ENCODE peak calls at places on chromosomes 11 and 22, in five cellular contexts. G, O, P, B and Z are unnamed samples.

GRCh38 chr11:2559527-2560311 is 114.9 kb downstream of the KCNQ1 start:
- DNase-seq in O (peak; percentile 5), P (no peak), G (no peak), B (no peak), Z (no peak)

GRCh38 chr22:16955678-16956210 is 52.3 kb downstream of the GAB4 start:
- DNase-seq in O (no peak), B (no peak), G (no peak), P (no peak), Z (no peak)

GRCh38 chr22:27094633-27095308 is 437.4 kb downstream of the MIAT start:
- DNase-seq in G (peak; percentile 93), O (no peak), B (no peak), P (peak; percentile 91), Z (no peak)

GRCh38 chr11:35622070-35622469 is 3.8 kb downstream of the FJX1 start:
- DNase-seq in G (peak; percentile 91), O (no peak), B (peak; percentile 46), P (peak; percentile 92), Z (peak; percentile 92)

GRCh38 chr22:41341990-41342389 is 39.8 kb upstream of the TEF start:
- DNase-seq in B (no peak), G (no peak), P (no peak), O (no peak), Z (peak; percentile 30)

GRCh38 chr11:119236490-119236889 is 30.4 kb downstream of the CBL start:
- DNase-seq in P (peak; percentile 28), O (no peak), B (no peak), G (no peak), Z (peak; percentile 36)

GRCh38 chr11:25943777-25944661 is 387.9 kb upstream of the ANO3 start:
- DNase-seq in P (no peak), O (peak; percentile 25), B (no peak), G (no peak), Z (no peak)

GRCh38 chr22:23042179-23042578 is 28.1 kb upstream of the GNAZ start:
- DNase-seq in P (no peak), B (no peak), G (no peak), O (no peak), Z (no peak)

GRCh38 chr11:99098751-99099150 is 78.0 kb downstream of the CNTN5 start:
- DNase-seq in P (no peak), B (no peak), O (no peak), G (no peak), Z (no peak)

DNA sequence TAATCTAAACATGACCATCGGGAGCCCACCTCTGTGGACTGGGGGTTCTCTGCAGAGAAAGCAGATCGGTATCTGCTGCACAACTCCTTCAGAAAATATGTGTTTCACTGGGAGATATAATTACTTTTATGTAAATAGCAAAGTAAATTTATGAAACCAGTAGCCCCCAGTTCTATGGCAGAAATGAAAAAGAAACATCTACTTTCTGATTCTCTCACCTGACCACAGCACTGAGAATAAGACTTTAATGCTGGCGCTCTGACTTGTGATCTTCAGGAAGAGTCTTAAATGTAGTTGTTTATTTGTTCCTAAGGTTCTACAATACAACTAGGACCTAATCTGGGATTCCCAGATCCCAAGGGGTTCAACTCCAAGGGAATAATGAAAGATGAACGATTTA is 518.0 kb downstream of the DLG2 start:
- DNase-seq in G (no peak), O (no peak), P (no peak), B (no peak), Z (no peak)
- H3K4me3 ChIP-seq in G (no peak overlapping the region), O (no peak overlapping the region), P (no peak overlapping the region), B (no peak overlapping the region), Z (no peak overlapping the region)

DNA sequence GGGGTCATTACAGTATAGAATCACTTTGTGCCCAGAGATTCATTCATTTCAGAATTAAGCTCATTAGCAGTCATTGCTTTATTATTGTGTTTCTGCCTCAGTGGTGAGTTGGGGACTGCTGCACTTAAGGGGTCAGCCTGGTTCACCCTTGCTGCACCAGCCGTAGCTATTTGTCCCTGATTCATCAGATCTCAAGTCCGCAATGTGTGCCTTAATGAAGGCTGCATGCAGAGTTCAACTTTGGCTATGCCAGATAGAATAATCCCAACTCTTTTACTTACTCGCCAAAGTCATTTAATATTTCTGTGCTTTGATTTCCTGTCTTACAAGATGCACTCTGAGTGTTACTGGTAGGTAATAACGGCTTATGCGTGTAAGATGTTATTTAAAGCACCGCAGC is 57.9 kb downstream of the JRKL start:
- DNase-seq in G (no peak), B (no peak), O (no peak), P (no peak), Z (no peak)
- TF ChIP-seq CTCF in G (no peak), B (no peak), O (no peak), P (no peak), Z (no peak)

DNA sequence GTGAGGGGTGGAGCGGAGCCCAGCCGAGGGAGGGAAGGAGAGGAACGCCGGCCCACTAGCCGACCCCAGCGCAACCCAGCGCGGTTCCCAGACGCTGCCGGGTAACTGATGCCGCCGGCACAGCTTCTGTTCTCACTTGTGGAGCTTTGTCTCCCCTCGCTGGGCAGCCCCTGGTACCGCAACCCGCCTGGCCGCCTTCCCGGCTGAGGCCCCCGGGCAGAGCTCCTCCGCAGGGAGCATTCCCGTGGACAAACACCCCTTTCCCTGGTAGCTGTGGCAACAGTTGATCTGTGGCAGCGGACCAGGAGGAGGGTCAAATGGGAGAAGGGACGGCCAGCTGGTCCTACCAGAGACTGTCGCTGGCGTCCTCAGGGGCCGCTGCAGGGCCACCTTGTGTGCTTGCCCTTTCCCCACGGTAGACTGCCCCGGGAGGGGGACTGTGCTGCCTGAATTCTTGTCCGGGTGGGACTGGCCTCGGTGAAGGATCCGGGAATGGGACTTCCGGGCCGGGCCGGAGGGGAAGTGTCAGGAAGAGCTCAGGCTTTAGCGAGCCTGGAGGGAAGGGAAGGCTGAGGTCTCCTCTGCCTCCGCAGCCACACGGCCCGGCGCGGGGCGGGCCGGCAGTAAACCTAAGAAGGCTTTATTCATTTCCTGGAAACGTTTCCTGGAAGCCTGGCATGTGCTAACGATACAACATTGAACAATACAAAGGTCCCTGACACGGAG is 468.0 kb downstream of the OPCML start:
- DNase-seq in O (peak; percentile 29), G (peak; percentile 78), P (peak; percentile 84), B (no peak), Z (peak; percentile 61)
- H3K4me3 ChIP-seq in O (peak overlapping the region; percentile 37), G (peak overlapping the region; percentile 75), P (peak overlapping the region; percentile 40), B (peak overlapping the region; percentile 53), Z (peak overlapping the region; percentile 51)

GRCh38 chr22:30596886-30597285 is 5.2 kb upstream of the PES1 start:
- DNase-seq in B (no peak), O (no peak), P (no peak), G (no peak), Z (no peak)
- TF ChIP-seq CTCF in B (no peak), O (no peak), P (no peak), G (no peak), Z (no peak)

GRCh38 chr22:49671331-49672012 is 156.2 kb downstream of the BRD1 start:
- DNase-seq in P (no peak), G (no peak), O (no peak), B (no peak), Z (no peak)

GRCh38 chr22:49674479-49674830 is 153.2 kb downstream of the BRD1 start:
- DNase-seq in P (no peak), O (no peak), G (no peak), B (no peak), Z (no peak)

GRCh38 chr22:49673048-49673447 is 154.6 kb downstream of the BRD1 start:
- DNase-seq in P (no peak), G (no peak), O (no peak), B (no peak), Z (no peak)

GRCh38 chr22:49670610-49671330 is 156.9 kb downstream of the BRD1 start:
- DNase-seq in G (no peak), P (no peak), B (no peak), O (peak; percentile 25), Z (no peak)

GRCh38 chr22:49672013-49672516 is 155.6 kb downstream of the BRD1 start:
- DNase-seq in B (no peak), P (no peak), O (no peak), G (no peak), Z (no peak)
- H3K4me3 ChIP-seq in B (no peak overlapping the region), P (no peak overlapping the region), O (no peak overlapping the region), G (no peak overlapping the region), Z (no peak overlapping the region)